ENCODE peak calls at places on chromosomes 16 and 17, in eight cellular contexts. One of them, this sample, is unnamed.

GRCh38 chr16:65285128-65286120 is 163.6 kb upstream of the CDH11 start:
- DNase-seq in NCI-H1105: no peak
- DNase-seq in T-helper 2 cell: no peak
- DNase-seq in NAMALWA: no peak
- DNase-seq in activated effector memory CD4-positive, alpha-beta T cell treated with Interleukin-2 at 50 U/mL for 16 hours: no peak
- DNase-seq in HTR-8/SVneo: no peak
- DNase-seq in stimulated activated naive CD4-positive, alpha-beta T cell: no peak
- DNase-seq in ELR: no peak
- DNase-seq in this sample: no peak

GRCh38 chr16:69087161-69087581 is 18.3 kb upstream of the HAS3 start:
- DNase-seq in T-helper 2 cell: no peak
- DNase-seq in activated effector memory CD4-positive, alpha-beta T cell treated with Interleukin-2 at 50 U/mL for 16 hours: no peak
- DNase-seq in ELR: no peak
- DNase-seq in NAMALWA: no peak
- DNase-seq in stimulated activated naive CD4-positive, alpha-beta T cell: no peak
- DNase-seq in NCI-H1105: no peak
- DNase-seq in HTR-8/SVneo: no peak
- DNase-seq in this sample: no peak

GRCh38 chr16:48123104-48123788 is 32.5 kb downstream of the ABCC12 start:
- DNase-seq in stimulated activated naive CD4-positive, alpha-beta T cell: no peak
- DNase-seq in T-helper 2 cell: no peak
- DNase-seq in ELR: peak
- DNase-seq in activated effector memory CD4-positive, alpha-beta T cell treated with Interleukin-2 at 50 U/mL for 16 hours: no peak
- DNase-seq in HTR-8/SVneo: peak
- DNase-seq in NCI-H1105: no peak
- DNase-seq in NAMALWA: no peak
- DNase-seq in this sample: peak

GRCh38 chr17:60153606-60154355 is 4.0 kb downstream of the CA4 start:
- DNase-seq in NAMALWA: no peak
- DNase-seq in stimulated activated naive CD4-positive, alpha-beta T cell: no peak
- DNase-seq in ELR: no peak
- DNase-seq in NCI-H1105: no peak
- DNase-seq in activated effector memory CD4-positive, alpha-beta T cell treated with Interleukin-2 at 50 U/mL for 16 hours: no peak
- DNase-seq in HTR-8/SVneo: no peak
- DNase-seq in T-helper 2 cell: no peak
- DNase-seq in this sample: no peak

GRCh38 chr17:76427457-76428231 is 25.3 kb downstream of the UBE2O start:
- DNase-seq in T-helper 2 cell: no peak
- DNase-seq in ELR: no peak
- DNase-seq in activated effector memory CD4-positive, alpha-beta T cell treated with Interleukin-2 at 50 U/mL for 16 hours: no peak
- DNase-seq in NCI-H1105: no peak
- DNase-seq in NAMALWA: peak
- DNase-seq in HTR-8/SVneo: no peak
- DNase-seq in stimulated activated naive CD4-positive, alpha-beta T cell: no peak
- DNase-seq in this sample: no peak

GRCh38 chr17:31853911-31854470 is 5.1 kb downstream of the COPRS start:
- DNase-seq in activated effector memory CD4-positive, alpha-beta T cell treated with Interleukin-2 at 50 U/mL for 16 hours: no peak
- DNase-seq in ELR: no peak
- DNase-seq in HTR-8/SVneo: no peak
- DNase-seq in T-helper 2 cell: no peak
- DNase-seq in NCI-H1105: no peak
- DNase-seq in NAMALWA: no peak
- DNase-seq in stimulated activated naive CD4-positive, alpha-beta T cell: no peak
- DNase-seq in this sample: peak

GRCh38 chr17:82105417-82105881 is 7.4 kb upstream of the FASN start:
- DNase-seq in NCI-H1105: no peak
- DNase-seq in ELR: no peak
- DNase-seq in HTR-8/SVneo: no peak
- DNase-seq in T-helper 2 cell: no peak
- DNase-seq in activated effector memory CD4-positive, alpha-beta T cell treated with Interleukin-2 at 50 U/mL for 16 hours: no peak
- DNase-seq in NAMALWA: no peak
- DNase-seq in stimulated activated naive CD4-positive, alpha-beta T cell: no peak
- DNase-seq in this sample: no peak

GRCh38 chr16:58128721-58129096 is 472 bp downstream of the CFAP20 start:
- DNase-seq in NAMALWA: peak
- DNase-seq in T-helper 2 cell: no peak
- DNase-seq in NCI-H1105: no peak
- DNase-seq in activated effector memory CD4-positive, alpha-beta T cell treated with Interleukin-2 at 50 U/mL for 16 hours: no peak
- DNase-seq in ELR: peak
- DNase-seq in stimulated activated naive CD4-positive, alpha-beta T cell: no peak
- DNase-seq in HTR-8/SVneo: no peak
- DNase-seq in this sample: no peak

GRCh38 chr17:66667491-66668030 is 167.4 kb upstream of the CACNG5 start:
- DNase-seq in NCI-H1105: no peak
- DNase-seq in HTR-8/SVneo: no peak
- DNase-seq in T-helper 2 cell: no peak
- DNase-seq in stimulated activated naive CD4-positive, alpha-beta T cell: peak
- DNase-seq in NAMALWA: no peak
- DNase-seq in activated effector memory CD4-positive, alpha-beta T cell treated with Interleukin-2 at 50 U/mL for 16 hours: peak
- DNase-seq in ELR: no peak
- DNase-seq in this sample: no peak

GRCh38 chr16:85555549-85556455 is 57.3 kb upstream of the GSE1 start:
- DNase-seq in activated effector memory CD4-positive, alpha-beta T cell treated with Interleukin-2 at 50 U/mL for 16 hours: no peak
- DNase-seq in stimulated activated naive CD4-positive, alpha-beta T cell: no peak
- DNase-seq in T-helper 2 cell: no peak
- DNase-seq in NCI-H1105: peak
- DNase-seq in HTR-8/SVneo: no peak
- DNase-seq in ELR: peak
- DNase-seq in NAMALWA: peak
- DNase-seq in this sample: peak

GRCh38 chr16:85216522-85217375 is 104.5 kb upstream of the CIBAR2 start:
- DNase-seq in ELR: no peak
- DNase-seq in stimulated activated naive CD4-positive, alpha-beta T cell: no peak
- DNase-seq in T-helper 2 cell: no peak
- DNase-seq in HTR-8/SVneo: no peak
- DNase-seq in activated effector memory CD4-positive, alpha-beta T cell treated with Interleukin-2 at 50 U/mL for 16 hours: no peak
- DNase-seq in NCI-H1105: no peak
- DNase-seq in NAMALWA: no peak
- DNase-seq in this sample: no peak

GRCh38 chr17:61761827-61762226 is 101.5 kb downstream of the BRIP1 start:
- DNase-seq in HTR-8/SVneo: no peak
- DNase-seq in T-helper 2 cell: no peak
- DNase-seq in activated effector memory CD4-positive, alpha-beta T cell treated with Interleukin-2 at 50 U/mL for 16 hours: no peak
- DNase-seq in NAMALWA: no peak
- DNase-seq in NCI-H1105: no peak
- DNase-seq in stimulated activated naive CD4-positive, alpha-beta T cell: no peak
- DNase-seq in ELR: no peak
- DNase-seq in this sample: no peak

GRCh38 chr17:2173005-2173404 is 118.1 kb downstream of the HIC1 start:
- DNase-seq in NCI-H1105: no peak
- DNase-seq in NAMALWA: no peak
- DNase-seq in stimulated activated naive CD4-positive, alpha-beta T cell: no peak
- DNase-seq in ELR: peak
- DNase-seq in T-helper 2 cell: no peak
- DNase-seq in activated effector memory CD4-positive, alpha-beta T cell treated with Interleukin-2 at 50 U/mL for 16 hours: no peak
- DNase-seq in HTR-8/SVneo: no peak
- DNase-seq in this sample: no peak

GRCh38 chr16:85554791-85555548 is 58.2 kb upstream of the GSE1 start:
- DNase-seq in NCI-H1105: peak
- DNase-seq in activated effector memory CD4-positive, alpha-beta T cell treated with Interleukin-2 at 50 U/mL for 16 hours: peak
- DNase-seq in ELR: peak
- DNase-seq in T-helper 2 cell: no peak
- DNase-seq in HTR-8/SVneo: no peak
- DNase-seq in NAMALWA: peak
- DNase-seq in stimulated activated naive CD4-positive, alpha-beta T cell: peak
- DNase-seq in this sample: no peak

GRCh38 chr17:4721203-4722135 is 9.8 kb upstream of the MED11 start:
- DNase-seq in ELR: no peak
- DNase-seq in HTR-8/SVneo: no peak
- DNase-seq in T-helper 2 cell: no peak
- DNase-seq in activated effector memory CD4-positive, alpha-beta T cell treated with Interleukin-2 at 50 U/mL for 16 hours: no peak
- DNase-seq in stimulated activated naive CD4-positive, alpha-beta T cell: no peak
- DNase-seq in NAMALWA: no peak
- DNase-seq in NCI-H1105: no peak
- DNase-seq in this sample: peak

GRCh38 chr17:17819561-17819995 is 17.2 kb downstream of the SREBF1 start:
- DNase-seq in NCI-H1105: no peak
- DNase-seq in T-helper 2 cell: no peak
- DNase-seq in HTR-8/SVneo: peak
- DNase-seq in ELR: peak
- DNase-seq in activated effector memory CD4-positive, alpha-beta T cell treated with Interleukin-2 at 50 U/mL for 16 hours: peak
- DNase-seq in stimulated activated naive CD4-positive, alpha-beta T cell: no peak
- DNase-seq in NAMALWA: no peak
- DNase-seq in this sample: peak

GRCh38 chr16:81841709-81842108 is 62.6 kb downstream of the PLCG2 start:
- DNase-seq in T-helper 2 cell: no peak
- DNase-seq in activated effector memory CD4-positive, alpha-beta T cell treated with Interleukin-2 at 50 U/mL for 16 hours: no peak
- DNase-seq in stimulated activated naive CD4-positive, alpha-beta T cell: no peak
- DNase-seq in ELR: no peak
- DNase-seq in NCI-H1105: no peak
- DNase-seq in NAMALWA: peak
- DNase-seq in HTR-8/SVneo: no peak
- DNase-seq in this sample: no peak

GRCh38 chr16:10266809-10267208 is 84.6 kb upstream of the GRIN2A start:
- DNase-seq in NCI-H1105: no peak
- DNase-seq in HTR-8/SVneo: no peak
- DNase-seq in ELR: no peak
- DNase-seq in NAMALWA: no peak
- DNase-seq in stimulated activated naive CD4-positive, alpha-beta T cell: no peak
- DNase-seq in activated effector memory CD4-positive, alpha-beta T cell treated with Interleukin-2 at 50 U/mL for 16 hours: no peak
- DNase-seq in T-helper 2 cell: no peak
- DNase-seq in this sample: no peak